ENCODE peak calls at places on chromosomes 6 and 20, in six cellular contexts. X, E, H, U, F and C are unnamed samples.
A peak's percentile ranks its signal among the peaks of the same experiment; 100 is the strongest.

GRCh38 chr6:9978480-9978879 is 436.4 kb downstream of the TFAP2A start:
- DNase-seq in H (no peak), X (no peak), E (no peak), F (no peak), U (no peak), C (no peak)

GRCh38 chr6:122995930-122996796 is at the start of gene CLVS2:
- DNase-seq in E (peak; percentile 72), F (peak; percentile 21), U (peak; percentile 78), X (no peak), H (peak; percentile 82), C (peak; percentile 3)

GRCh38 chr6:53581161-53581560 is 36.3 kb upstream of the GCLC start:
- DNase-seq in E (no peak), U (no peak), H (no peak), F (no peak), X (peak; percentile 74), C (no peak)

GRCh38 chr20:53873249-53873642 is 197.1 kb downstream of the BCAS1 start:
- DNase-seq in X (no peak), H (no peak), E (no peak), U (no peak), F (no peak), C (no peak)

GRCh38 chr6:11428895-11429294 is 108.7 kb upstream of the TMEM170B start:
- DNase-seq in E (no peak), H (no peak), U (no peak), F (peak; percentile 95), X (peak; percentile 76), C (peak; percentile 87)

GRCh38 chr20:21389368-21389767 is 8.0 kb downstream of the NKX2-4 start:
- DNase-seq in U (no peak), X (peak; percentile 37), H (no peak), F (no peak), E (no peak), C (no peak)

GRCh38 chr6:28651161-28651560 is 125.5 kb downstream of the GPX5 start:
- DNase-seq in F (peak; percentile 10), H (no peak), E (no peak), X (no peak), U (no peak), C (no peak)

GRCh38 chr20:21936720-21937380 is 231.4 kb downstream of the PAX1 start:
- DNase-seq in H (no peak), E (no peak), F (no peak), X (no peak), U (peak; percentile 43), C (no peak)

GRCh38 chr6:89268776-89269175 is 46.3 kb downstream of the GABRR2 start:
- DNase-seq in E (no peak), U (no peak), X (no peak), F (no peak), H (no peak), C (no peak)

GRCh38 chr20:37295001-37295400 is 5.5 kb downstream of the MANBAL start:
- DNase-seq in U (no peak), X (peak; percentile 99), F (peak; percentile 98), H (no peak), E (no peak), C (peak; percentile 86)

GRCh38 chr6:43809417-43810305 is 39.6 kb downstream of the VEGFA start:
- DNase-seq in F (peak; percentile 84), U (no peak), X (peak; percentile 97), E (no peak), H (no peak), C (no peak)

GRCh38 chr6:24497254-24497989 is 2.7 kb downstream of the ALDH5A1 start:
- DNase-seq in E (no peak), H (no peak), U (no peak), F (no peak), X (no peak), C (no peak)

GRCh38 chr6:123030292-123030691 is 34.3 kb downstream of the CLVS2 start:
- DNase-seq in X (no peak), F (no peak), U (no peak), H (no peak), E (no peak), C (no peak)

DNA sequence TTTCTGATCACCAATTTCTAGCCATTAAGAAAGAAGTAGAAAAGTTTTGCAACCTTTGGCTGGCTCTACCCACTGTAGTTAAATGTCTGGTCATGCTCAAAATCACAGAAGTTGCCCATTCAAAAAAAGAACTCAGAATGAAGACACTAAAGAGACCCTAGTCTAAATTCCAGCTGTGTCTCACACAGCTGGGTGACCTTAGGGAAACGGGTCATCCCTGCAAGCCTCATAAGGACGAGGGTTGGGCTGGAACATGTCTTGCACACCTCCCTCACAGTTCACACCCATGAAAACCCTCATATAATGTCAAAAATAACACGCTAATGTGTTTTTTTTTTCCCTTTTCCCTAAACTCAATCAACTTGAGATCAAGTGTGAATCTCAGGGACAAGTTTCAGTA is 10.3 kb downstream of the FOXQ1 start:
- DNase-seq in E (no peak), X (no peak), H (no peak), F (no peak), U (no peak), C (no peak)
- H2BK120ac ChIP-seq in E (no peak overlapping the region), X (no peak overlapping the region), H (no peak overlapping the region), F (no peak overlapping the region), U (no peak overlapping the region), C (no peak overlapping the region)

DNA sequence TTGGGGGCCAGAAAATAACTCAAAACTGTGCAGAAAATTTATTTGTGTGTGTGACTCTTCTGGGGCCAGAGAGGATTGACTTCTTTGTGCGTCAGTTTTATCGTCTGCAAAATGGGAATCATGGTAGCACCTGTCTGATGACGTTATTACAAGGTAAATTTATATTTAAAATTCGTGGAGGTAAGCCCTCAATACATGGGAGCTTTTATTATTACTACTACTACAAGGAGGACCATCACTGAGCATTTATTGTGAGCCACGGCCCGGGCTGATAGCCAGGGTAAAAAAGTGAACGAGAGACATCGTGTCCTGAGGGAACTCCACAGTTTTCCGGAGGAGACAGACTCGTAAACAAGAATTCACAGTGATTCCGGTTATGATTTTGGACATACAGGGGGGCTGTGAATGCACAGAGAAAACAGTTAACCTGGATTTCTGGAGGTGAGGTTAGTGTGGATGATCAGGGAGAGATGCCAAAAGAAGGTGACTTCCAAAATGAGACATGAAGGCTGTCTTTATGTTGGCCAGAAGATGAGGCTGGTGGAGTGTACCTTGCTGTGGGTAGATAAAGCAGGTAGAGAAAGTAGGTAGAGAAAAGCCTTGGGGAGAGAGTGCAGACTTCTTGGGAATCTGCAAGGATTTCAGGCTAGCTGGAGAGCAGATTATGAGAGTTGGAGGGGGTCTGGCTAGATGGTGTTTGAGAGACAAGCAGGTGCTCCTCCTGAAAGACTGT is 10.5 kb upstream of the SERINC3 start:
- DNase-seq in H (no peak), X (no peak), U (no peak), F (no peak), E (no peak), C (peak; percentile 38)
- H3K23ac ChIP-seq in H (no peak overlapping the region), X (peak overlapping the region; percentile 11), U (no peak overlapping the region), F (no peak overlapping the region), E (no peak overlapping the region), C (no peak overlapping the region)

DNA sequence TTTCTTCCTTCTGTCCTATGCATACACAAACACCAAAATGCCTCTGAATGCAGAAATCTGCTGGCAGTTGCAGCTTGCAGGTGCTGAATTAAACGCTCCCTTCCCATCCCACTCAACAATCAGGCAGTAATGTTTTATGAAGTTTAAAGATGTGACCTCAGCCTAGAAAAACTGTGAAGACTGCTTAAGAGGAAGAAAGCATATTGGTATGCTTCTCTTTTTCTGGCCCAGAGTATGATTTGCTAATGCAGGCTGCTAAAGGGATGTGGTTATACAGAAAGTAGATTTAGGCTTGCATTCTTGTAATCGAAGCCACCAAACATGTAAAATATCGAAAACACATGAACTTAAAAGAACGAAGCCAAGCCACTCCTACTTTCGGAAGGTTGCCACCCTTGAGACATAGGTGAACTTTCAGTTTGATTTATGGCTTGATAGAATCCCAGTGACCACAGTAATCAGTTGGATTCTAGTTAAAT is 40.8 kb downstream of the MAP3K5 start:
- DNase-seq in F (no peak), X (peak; percentile 16), U (no peak), E (no peak), H (no peak), C (no peak)
- H3K14ac ChIP-seq in F (no peak overlapping the region), X (no peak overlapping the region), U (no peak overlapping the region), E (no peak overlapping the region), H (no peak overlapping the region), C (no peak overlapping the region)

DNA sequence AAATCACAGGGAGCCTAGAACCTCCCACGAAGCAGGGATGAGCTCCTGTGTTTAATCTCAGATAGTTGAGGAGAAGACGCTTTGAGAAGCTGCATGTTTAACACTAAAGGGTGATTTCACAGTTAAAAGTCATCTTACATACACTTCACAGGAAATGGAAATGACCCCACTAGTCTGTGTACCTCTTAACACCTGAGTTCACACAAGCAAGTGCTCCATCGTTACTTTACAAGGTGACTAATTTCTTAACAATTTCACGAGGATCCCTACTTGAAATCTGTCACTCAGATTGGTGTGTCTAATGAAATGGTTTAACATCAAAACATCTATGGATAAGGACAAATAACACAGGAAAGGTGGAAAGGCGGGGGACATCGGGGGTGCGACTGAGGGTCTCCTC is 93.8 kb upstream of the RPS6KA2 start:
- DNase-seq in E (no peak), H (no peak), F (no peak), U (no peak), X (no peak), C (no peak)
- H2BK120ac ChIP-seq in E (no peak overlapping the region), H (no peak overlapping the region), F (no peak overlapping the region), U (no peak overlapping the region), X (no peak overlapping the region), C (no peak overlapping the region)

DNA sequence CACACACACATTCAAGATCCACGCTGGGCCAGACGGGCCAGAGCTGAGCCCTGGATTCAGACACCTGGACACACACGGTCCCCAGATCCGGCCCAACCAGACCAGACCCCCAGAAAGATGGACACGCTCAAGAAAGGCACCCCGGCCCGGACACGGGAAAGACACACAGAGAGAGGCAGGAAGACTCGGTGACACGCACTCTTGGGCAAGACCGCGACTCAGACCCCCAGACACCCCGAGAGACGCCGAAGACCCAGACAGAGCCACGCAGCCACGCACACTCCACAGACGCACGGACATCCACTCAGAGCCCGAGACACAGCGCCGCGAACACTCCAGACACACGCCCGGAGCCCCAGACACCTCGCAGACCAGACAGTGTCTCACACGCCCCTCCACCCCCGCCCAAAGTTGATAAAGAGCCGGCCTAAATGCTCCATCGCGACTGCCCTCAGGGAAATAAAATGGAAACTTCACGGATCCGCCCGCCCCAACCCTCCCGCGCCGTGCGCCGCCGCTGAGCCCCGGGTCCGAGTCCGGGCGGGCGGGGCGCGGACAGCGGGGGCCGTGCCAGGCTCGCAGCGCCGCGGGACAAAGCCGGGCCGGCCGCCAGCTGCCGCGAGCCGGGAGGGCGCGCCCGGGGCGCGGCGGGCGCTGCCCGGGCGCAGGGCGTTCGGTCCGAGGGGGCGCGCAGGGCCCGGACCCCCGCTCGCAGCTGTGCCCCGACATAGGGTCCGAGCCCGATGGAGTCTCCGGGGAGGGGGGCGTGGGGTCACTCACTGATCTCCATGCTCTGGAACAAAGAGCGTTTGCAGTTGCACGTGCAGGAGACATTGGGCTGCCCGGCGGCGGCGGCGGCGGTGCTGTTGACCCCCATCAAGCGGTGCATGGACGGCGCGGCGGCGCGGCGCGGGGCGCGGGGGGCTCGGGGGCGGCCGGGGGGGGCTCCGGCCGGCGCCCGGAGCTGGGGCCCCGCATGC is 831 bp downstream of the PMEPA1 start:
- DNase-seq in E (no peak), H (no peak), U (no peak), F (peak; percentile 59), X (peak; percentile 19), C (peak; percentile 40)
- H3K23ac ChIP-seq in E (peak overlapping the region; percentile 94), H (no peak overlapping the region), U (no peak overlapping the region), F (peak overlapping the region; percentile 48), X (peak overlapping the region; percentile 91), C (no peak overlapping the region)